ENCODE peak calls at places on chromosome 1, in eight cellular contexts. V is activated CD4-positive, alpha-beta T cell treated with anti-CD3 and anti-CD28 coated beads for 24 hours; O is activated T-cell treated with anti-CD3 and anti-CD28 coated beads for 1 hour; R is left ventricle myocardium inferior; D is head of caudate nucleus; Q is germinal center; U is A549; I is naive thymus-derived CD4-positive, alpha-beta T cell. M is an unnamed sample.

GRCh38 chr1:119626841-119627240 is 21.2 kb downstream of the ZNF697 start:
- DNase-seq in U (no peak), I (no peak), O (no peak), Q (no peak), D (no peak), V (no peak), R (no peak), M (no peak)

GRCh38 chr1:48851638-48852037 is 74.9 kb upstream of the BEND5 start:
- DNase-seq in U (no peak), D (no peak), Q (no peak), I (no peak), O (no peak), R (no peak), V (no peak), M (no peak)

GRCh38 chr1:85584264-85584781 is 3.8 kb downstream of the CCN1 start:
- DNase-seq in R (no peak), D (no peak), V (no peak), O (no peak), U (no peak), I (no peak), Q (no peak), M (peak; percentile 98)

GRCh38 chr1:63693956-63694607 is 79.7 kb upstream of the ROR1 start:
- DNase-seq in D (no peak), U (no peak), V (no peak), I (no peak), Q (no peak), R (no peak), O (no peak), M (no peak)

GRCh38 chr1:16184557-16185303 is 27.7 kb downstream of the ARHGEF19 start:
- DNase-seq in U (no peak), Q (no peak), R (no peak), D (no peak), V (no peak), O (no peak), I (no peak), M (no peak)

GRCh38 chr1:46166521-46167462 is 8.1 kb upstream of the TSPAN1 start:
- DNase-seq in I (peak; percentile 45), D (no peak), Q (peak; percentile 48), O (peak; percentile 37), V (no peak), R (peak; percentile 68), U (no peak), M (no peak)

GRCh38 chr1:13478687-13479086 is 35.1 kb downstream of the LRRC38 start:
- DNase-seq in U (no peak), V (no peak), D (no peak), I (no peak), Q (no peak), O (no peak), R (no peak), M (no peak)

GRCh38 chr1:240169188-240169587 is 77.5 kb downstream of the FMN2 start:
- DNase-seq in O (no peak), V (no peak), U (peak; percentile 28), D (no peak), Q (no peak), R (no peak), I (no peak), M (no peak)

GRCh38 chr1:47436304-47436978 is 1.4 kb upstream of the FOXD2 start:
- DNase-seq in U (peak; percentile 81), D (peak; percentile 33), V (peak; percentile 55), I (peak; percentile 83), R (peak; percentile 68), O (peak; percentile 68), Q (peak; percentile 85), M (peak; percentile 23)

M was measured in amniotic stem cell.